ENCODE peak calls at places on chromosomes 5 and 9, in nine cellular contexts. One of them, this sample, is unnamed.

GRCh38 chr9:83449981-83450380 is 88.2 kb downstream of the FRMD3 start:
- DNase-seq in colonic mucosa: no peak
- DNase-seq in neuronal stem cell: no peak
- DNase-seq in stimulated activated CD4-positive, alpha-beta T cell treated with anti-CD3 and anti-CD28 coated beads, Interleukin-2, amount 100 ng/mL, for 48 hours: no peak
- DNase-seq in A673: no peak
- DNase-seq in neural progenitor cell: no peak
- DNase-seq in A549: no peak
- DNase-seq in NCI-H1048: no peak
- DNase-seq in T-cell: no peak
- DNase-seq in this sample: no peak

GRCh38 chr5:168315991-168316578 is 24.6 kb downstream of the WWC1 start:
- DNase-seq in colonic mucosa: peak; percentile 74
- DNase-seq in neuronal stem cell: no peak
- DNase-seq in stimulated activated CD4-positive, alpha-beta T cell treated with anti-CD3 and anti-CD28 coated beads, Interleukin-2, amount 100 ng/mL, for 48 hours: no peak
- DNase-seq in A673: no peak
- DNase-seq in neural progenitor cell: no peak
- DNase-seq in A549: no peak
- DNase-seq in NCI-H1048: no peak
- DNase-seq in T-cell: no peak
- DNase-seq in this sample: no peak

GRCh38 chr5:89330087-89330486 is 447.1 kb upstream of the MEF2C start:
- DNase-seq in colonic mucosa: no peak
- DNase-seq in neuronal stem cell: no peak
- DNase-seq in stimulated activated CD4-positive, alpha-beta T cell treated with anti-CD3 and anti-CD28 coated beads, Interleukin-2, amount 100 ng/mL, for 48 hours: no peak
- DNase-seq in A673: no peak
- DNase-seq in neural progenitor cell: no peak
- DNase-seq in A549: no peak
- DNase-seq in NCI-H1048: no peak
- DNase-seq in T-cell: no peak
- DNase-seq in this sample: no peak

GRCh38 chr5:129905467-129906176 is 1.4 kb downstream of the CHSY3 start:
- DNase-seq in colonic mucosa: peak; percentile 19
- DNase-seq in neuronal stem cell: peak; percentile 32
- DNase-seq in stimulated activated CD4-positive, alpha-beta T cell treated with anti-CD3 and anti-CD28 coated beads, Interleukin-2, amount 100 ng/mL, for 48 hours: no peak
- DNase-seq in A673: no peak
- DNase-seq in neural progenitor cell: peak; percentile 74
- DNase-seq in A549: peak; percentile 6
- DNase-seq in NCI-H1048: no peak
- DNase-seq in T-cell: no peak
- DNase-seq in this sample: no peak

GRCh38 chr5:180396931-180397330 is 43.8 kb upstream of the GFPT2 start:
- DNase-seq in colonic mucosa: no peak
- DNase-seq in neuronal stem cell: no peak
- DNase-seq in stimulated activated CD4-positive, alpha-beta T cell treated with anti-CD3 and anti-CD28 coated beads, Interleukin-2, amount 100 ng/mL, for 48 hours: no peak
- DNase-seq in A673: no peak
- DNase-seq in neural progenitor cell: no peak
- DNase-seq in A549: no peak
- DNase-seq in NCI-H1048: no peak
- DNase-seq in T-cell: no peak
- DNase-seq in this sample: no peak

GRCh38 chr9:133553978-133554713 is 19.6 kb downstream of the ADAMTSL2 start:
- DNase-seq in colonic mucosa: no peak
- DNase-seq in neuronal stem cell: no peak
- DNase-seq in stimulated activated CD4-positive, alpha-beta T cell treated with anti-CD3 and anti-CD28 coated beads, Interleukin-2, amount 100 ng/mL, for 48 hours: no peak
- DNase-seq in A673: no peak
- DNase-seq in neural progenitor cell: peak; percentile 51
- DNase-seq in A549: no peak
- DNase-seq in NCI-H1048: no peak
- DNase-seq in T-cell: no peak
- DNase-seq in this sample: no peak

GRCh38 chr9:136187197-136187596 is 17.7 kb downstream of the LHX3 start:
- DNase-seq in colonic mucosa: no peak
- DNase-seq in neuronal stem cell: no peak
- DNase-seq in stimulated activated CD4-positive, alpha-beta T cell treated with anti-CD3 and anti-CD28 coated beads, Interleukin-2, amount 100 ng/mL, for 48 hours: no peak
- DNase-seq in A673: no peak
- DNase-seq in neural progenitor cell: no peak
- DNase-seq in A549: no peak
- DNase-seq in NCI-H1048: no peak
- DNase-seq in T-cell: no peak
- DNase-seq in this sample: no peak

GRCh38 chr9:12846035-12846434 is 71.2 kb downstream of the LURAP1L start:
- DNase-seq in colonic mucosa: no peak
- DNase-seq in neuronal stem cell: no peak
- DNase-seq in stimulated activated CD4-positive, alpha-beta T cell treated with anti-CD3 and anti-CD28 coated beads, Interleukin-2, amount 100 ng/mL, for 48 hours: no peak
- DNase-seq in A673: no peak
- DNase-seq in neural progenitor cell: no peak
- DNase-seq in A549: no peak
- DNase-seq in NCI-H1048: no peak
- DNase-seq in T-cell: no peak
- DNase-seq in this sample: no peak

GRCh38 chr5:87113848-87114247 is 153.8 kb upstream of the RASA1 start:
- DNase-seq in colonic mucosa: no peak
- DNase-seq in neuronal stem cell: no peak
- DNase-seq in stimulated activated CD4-positive, alpha-beta T cell treated with anti-CD3 and anti-CD28 coated beads, Interleukin-2, amount 100 ng/mL, for 48 hours: no peak
- DNase-seq in A673: no peak
- DNase-seq in neural progenitor cell: no peak
- DNase-seq in A549: no peak
- DNase-seq in NCI-H1048: no peak
- DNase-seq in T-cell: no peak
- DNase-seq in this sample: peak; percentile 74

GRCh38 chr5:103469288-103470065 is 93.1 kb downstream of the NUDT12 start:
- DNase-seq in colonic mucosa: peak; percentile 37
- DNase-seq in neuronal stem cell: no peak
- DNase-seq in stimulated activated CD4-positive, alpha-beta T cell treated with anti-CD3 and anti-CD28 coated beads, Interleukin-2, amount 100 ng/mL, for 48 hours: no peak
- DNase-seq in A673: no peak
- DNase-seq in neural progenitor cell: no peak
- DNase-seq in A549: no peak
- DNase-seq in NCI-H1048: no peak
- DNase-seq in T-cell: no peak
- DNase-seq in this sample: no peak

GRCh38 chr9:133845659-133845947 is 107.5 kb upstream of the SARDH start:
- DNase-seq in colonic mucosa: no peak
- DNase-seq in neuronal stem cell: no peak
- DNase-seq in stimulated activated CD4-positive, alpha-beta T cell treated with anti-CD3 and anti-CD28 coated beads, Interleukin-2, amount 100 ng/mL, for 48 hours: no peak
- DNase-seq in A673: no peak
- DNase-seq in neural progenitor cell: no peak
- DNase-seq in A549: no peak
- DNase-seq in NCI-H1048: no peak
- DNase-seq in T-cell: no peak
- DNase-seq in this sample: no peak

GRCh38 chr5:54822331-54822700 is 163.1 kb downstream of the ESM1 start:
- DNase-seq in colonic mucosa: no peak
- DNase-seq in neuronal stem cell: no peak
- DNase-seq in stimulated activated CD4-positive, alpha-beta T cell treated with anti-CD3 and anti-CD28 coated beads, Interleukin-2, amount 100 ng/mL, for 48 hours: no peak
- DNase-seq in A673: no peak
- DNase-seq in neural progenitor cell: no peak
- DNase-seq in A549: no peak
- DNase-seq in NCI-H1048: no peak
- DNase-seq in T-cell: no peak
- DNase-seq in this sample: no peak

GRCh38 chr9:97749928-97750327 is 52.8 kb upstream of the XPA start:
- DNase-seq in colonic mucosa: no peak
- DNase-seq in neuronal stem cell: no peak
- DNase-seq in stimulated activated CD4-positive, alpha-beta T cell treated with anti-CD3 and anti-CD28 coated beads, Interleukin-2, amount 100 ng/mL, for 48 hours: no peak
- DNase-seq in A673: no peak
- DNase-seq in neural progenitor cell: no peak
- DNase-seq in A549: peak; percentile 17
- DNase-seq in NCI-H1048: no peak
- DNase-seq in T-cell: no peak
- DNase-seq in this sample: no peak

GRCh38 chr5:171913987-171914273 is 92.5 kb downstream of the FBXW11 start:
- DNase-seq in colonic mucosa: no peak
- DNase-seq in neuronal stem cell: no peak
- DNase-seq in stimulated activated CD4-positive, alpha-beta T cell treated with anti-CD3 and anti-CD28 coated beads, Interleukin-2, amount 100 ng/mL, for 48 hours: no peak
- DNase-seq in A673: no peak
- DNase-seq in neural progenitor cell: no peak
- DNase-seq in A549: no peak
- DNase-seq in NCI-H1048: no peak
- DNase-seq in T-cell: no peak
- DNase-seq in this sample: no peak

This sample was measured in HS-27A.